ENCODE peak calls at places on chromosomes 11 and 22, in four cellular contexts. A is H1, K is HepG2, M is GM12878. O is an unnamed sample.

GRCh38 chr11:116421529-116422185 is 351.1 kb downstream of the BUD13 start:
- DNase-seq in A (no peak), K (no peak), M (no peak), O (no peak)

GRCh38 chr22:25775501-25775900 is 33.5 kb downstream of the MYO18B start:
- DNase-seq in M (no peak), K (no peak), A (peak), O (no peak)

GRCh38 chr11:62108971-62109391 is 14.8 kb upstream of the INCENP start:
- DNase-seq in A (no peak), K (no peak), M (no peak), O (no peak)

GRCh38 chr11:17533341-17533740 is 10.9 kb downstream of the USH1C start:
- DNase-seq in K (no peak), A (no peak), M (no peak), O (no peak)

GRCh38 chr11:57668467-57668890 is 565 bp downstream of the ZDHHC5 start:
- DNase-seq in K (no peak), M (no peak), A (no peak), O (peak)

GRCh38 chr11:47641585-47642098 is 717 bp downstream of the MTCH2 start:
- DNase-seq in M (no peak), K (no peak), A (no peak), O (peak)

GRCh38 chr22:43706151-43706550 is 106.0 kb downstream of the EFCAB6 start:
- DNase-seq in M (no peak), A (no peak), K (no peak), O (no peak)

GRCh38 chr11:130435671-130436070 is 7.3 kb upstream of the ADAMTS8 start:
- DNase-seq in M (no peak), A (no peak), K (no peak), O (no peak)

GRCh38 chr11:3191586-3192324 is 26.6 kb upstream of the OSBPL5 start:
- DNase-seq in A (no peak), M (no peak), K (no peak), O (no peak)

GRCh38 chr11:3193373-3194015 is 25.1 kb downstream of the MRGPRG start:
- DNase-seq in A (peak), K (no peak), M (no peak), O (no peak)

GRCh38 chr11:3194016-3194816 is 24.4 kb downstream of the MRGPRG start:
- DNase-seq in K (no peak), M (no peak), A (peak), O (no peak)

GRCh38 chr11:3190600-3190999 is 25.5 kb upstream of the OSBPL5 start:
- DNase-seq in K (no peak), A (peak), M (no peak), O (no peak)

GRCh38 chr11:3192511-3193372 is 25.9 kb downstream of the MRGPRG start:
- DNase-seq in K (no peak), M (no peak), A (peak), O (no peak)
- TF ChIP-seq CBX5 in K (no peak), M (no peak), A (no peak), O (no peak)

GRCh38 chr22:20436309-20437252 is 1.0 kb downstream of the SCARF2 start:
- DNase-seq in A (peak), M (no peak), K (no peak), O (peak)

GRCh38 chr22:20438066-20438677 is 547 bp upstream of the SCARF2 start:
- DNase-seq in A (peak), K (no peak), M (no peak), O (no peak)

GRCh38 chr22:20435436-20436308 is 2.0 kb downstream of the SCARF2 start:
- DNase-seq in M (no peak), A (no peak), K (no peak), O (no peak)

GRCh38 chr22:20438678-20439492 is 1.3 kb upstream of the SCARF2 start:
- DNase-seq in A (no peak), M (no peak), K (peak), O (peak)

GRCh38 chr22:20437253-20438065 is at the start of gene SCARF2:
- DNase-seq in K (no peak), M (no peak), A (peak), O (peak)
- TF ChIP-seq CBX5 in K (no peak), M (no peak), A (no peak), O (no peak)

GRCh38 chr11:844693-845644 is 2.3 kb downstream of the TSPAN4 start:
- DNase-seq in M (no peak), A (peak), K (peak), O (peak)
- TF ChIP-seq CBX5 in M (no peak), A (no peak), K (peak), O (no peak)

GRCh38 chr11:31939004-31939403 is 127.9 kb upstream of the PAX6 start:
- DNase-seq in M (no peak), A (no peak), K (no peak), O (no peak)

GRCh38 chr11:31940396-31941037 is 129.4 kb upstream of the PAX6 start:
- DNase-seq in K (no peak), M (no peak), A (no peak), O (no peak)

GRCh38 chr11:31947051-31947450 is 135.9 kb upstream of the PAX6 start:
- DNase-seq in A (no peak), M (no peak), K (no peak), O (peak)

DNA sequence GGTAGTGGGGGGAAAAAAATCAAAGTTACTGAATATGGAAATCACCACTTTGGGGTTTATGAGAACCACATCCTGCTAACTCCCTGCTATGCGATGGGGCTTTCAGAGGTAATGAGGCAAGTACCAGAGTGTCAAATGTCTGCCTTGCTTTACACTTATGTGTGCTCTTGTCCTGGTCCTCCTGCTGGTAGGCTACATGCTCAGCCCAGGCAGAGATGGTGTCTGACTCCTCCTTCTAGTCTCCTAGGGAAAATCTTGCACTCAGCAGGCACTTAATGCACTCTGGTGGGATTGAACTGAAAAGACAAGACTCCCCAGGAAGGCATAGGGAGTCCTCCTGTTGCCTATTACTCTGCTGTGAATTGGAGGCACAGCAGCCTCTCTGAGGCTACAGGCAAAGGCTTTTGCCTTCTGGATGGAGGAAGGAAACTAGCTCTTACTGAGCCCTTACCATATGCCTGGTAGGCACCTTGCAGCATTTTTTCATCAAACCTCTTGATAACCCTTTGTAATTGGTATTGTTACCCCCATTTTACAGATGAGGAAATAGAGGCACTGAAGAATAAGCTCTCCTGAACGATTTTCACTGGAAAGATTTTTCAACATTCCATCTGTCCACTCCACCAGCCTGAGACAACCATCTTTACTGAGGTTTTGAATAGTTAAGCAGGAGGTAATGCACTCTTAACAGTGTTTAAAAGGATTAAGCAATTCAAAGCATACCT is 132.1 kb upstream of the PAX6 start:
- DNase-seq in A (no peak), M (peak), K (no peak), O (no peak)
- TF ChIP-seq CBX5 in A (no peak), M (no peak), K (no peak), O (no peak)

GRCh38 chr11:27722945-27723344 is 22.7 kb upstream of the BDNF start:
- DNase-seq in K (no peak), A (peak), M (no peak), O (no peak)
- TF ChIP-seq CBX5 in K (no peak), A (no peak), M (no peak), O (no peak)

DNA sequence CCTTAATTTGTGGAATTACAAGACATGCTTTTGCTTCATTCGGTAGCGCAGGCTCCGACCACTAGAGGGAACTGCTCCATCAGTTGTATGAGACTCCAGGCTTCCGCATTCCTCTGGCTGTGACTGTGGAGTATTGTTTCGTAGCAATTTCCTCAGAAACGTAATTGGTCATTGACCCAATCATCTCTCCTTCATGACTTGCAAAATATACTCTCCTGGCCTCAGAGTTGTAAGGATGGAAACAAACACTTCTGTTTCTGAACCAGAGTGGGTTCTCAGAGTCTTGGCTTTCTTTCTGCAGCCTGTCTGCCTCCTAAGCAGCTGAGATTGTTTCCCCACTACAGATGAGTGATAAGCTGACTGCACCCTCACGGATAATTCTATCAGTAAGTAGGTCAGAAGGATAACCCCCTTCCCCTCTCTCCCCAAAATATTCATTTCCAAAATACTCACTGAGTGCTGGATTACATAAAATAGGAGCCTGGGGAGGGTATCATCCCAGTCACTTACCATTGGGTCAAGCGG is 146.8 kb upstream of the ZC3H12C start:
- DNase-seq in A (peak), K (peak), M (peak), O (peak)
- TF ChIP-seq CBX5 in A (no peak), K (no peak), M (peak), O (no peak)

GRCh38 chr22:19574247-19574646 is 50.0 kb upstream of the CLDN5 start:
- DNase-seq in K (no peak), M (no peak), A (no peak), O (no peak)
- TF ChIP-seq CBX5 in K (no peak), M (no peak), A (no peak), O (no peak)